ENCODE peak calls at places on chromosomes 5 and 9, in six cellular contexts. L is psoas muscle; M is HCT116; T is effector memory CD4-positive, alpha-beta T cell; Q is hepatocyte; D is naive thymus-derived CD4-positive, alpha-beta T cell. F is an unnamed sample.

GRCh38 chr5:10762776-10763500 is 1.9 kb upstream of the DAP start:
- DNase-seq in L (no peak), M (no peak), T (no peak), Q (no peak), D (no peak), F (no peak)

GRCh38 chr5:91311697-91312501 is 71.2 kb downstream of the ARRDC3 start:
- DNase-seq in L (peak), M (peak), T (peak), Q (peak), D (peak), F (peak)

GRCh38 chr9:129355641-129356040 is 177.6 kb upstream of the IER5L start:
- DNase-seq in L (no peak), M (no peak), T (no peak), Q (no peak), D (no peak), F (no peak)

GRCh38 chr5:60023255-60023654 is 129.7 kb upstream of the PDE4D start:
- DNase-seq in L (no peak), M (no peak), T (no peak), Q (no peak), D (no peak), F (no peak)

GRCh38 chr9:94554078-94554438 is 825 bp upstream of the PCAT7 start:
- DNase-seq in L (no peak), M (no peak), T (no peak), Q (peak), D (no peak), F (no peak)

GRCh38 chr5:81046041-81046440 is 85.9 kb downstream of the RASGRF2 start:
- DNase-seq in L (no peak), M (no peak), T (no peak), Q (no peak), D (no peak), F (no peak)

GRCh38 chr9:17088566-17088965 is 46.3 kb upstream of the CNTLN start:
- DNase-seq in L (no peak), M (no peak), T (no peak), Q (no peak), D (no peak), F (no peak)

GRCh38 chr5:23389543-23390215 is 117.7 kb upstream of the PRDM9 start:
- DNase-seq in L (no peak), M (no peak), T (no peak), Q (no peak), D (no peak), F (no peak)

DNA sequence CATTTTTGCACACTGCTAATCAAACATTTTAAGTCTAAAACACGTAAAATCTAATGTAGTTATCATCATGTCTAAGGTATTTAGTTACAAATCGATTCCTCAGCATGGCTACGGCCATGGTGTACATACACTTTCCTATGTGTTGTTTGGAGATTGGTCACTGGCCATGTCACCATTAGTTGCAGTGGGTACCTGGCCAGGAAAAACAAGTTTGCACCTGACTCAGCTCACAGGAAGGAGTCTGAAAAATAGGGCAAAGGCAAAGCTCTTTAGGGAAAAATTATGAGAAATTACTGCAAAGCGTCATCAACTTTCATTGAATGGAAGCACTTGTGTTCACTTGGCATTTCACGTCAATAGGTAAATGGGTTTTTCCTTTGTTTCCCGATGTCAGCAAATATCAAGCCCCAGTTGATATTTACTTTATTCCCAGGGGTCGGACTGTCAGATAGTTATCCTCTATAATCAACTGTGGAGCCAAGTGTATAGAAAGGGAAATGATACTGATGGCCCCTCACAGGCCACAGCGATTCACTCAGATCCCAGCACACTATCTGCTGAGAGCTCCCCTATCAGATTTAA is 626.0 kb upstream of the ADAMTS16 start:
- DNase-seq in L (no peak), M (no peak), T (no peak), Q (no peak), D (no peak), F (no peak)
- H3K27ac ChIP-seq in L (no peak), M (no peak), T (no peak), Q (no peak), D (no peak), F (no peak)

GRCh38 chr5:96031180-96031579 is 69.5 kb upstream of the ELL2 start:
- DNase-seq in L (no peak), M (no peak), T (no peak), Q (no peak), D (no peak), F (no peak)

GRCh38 chr5:96035796-96036195 is 74.1 kb upstream of the ELL2 start:
- DNase-seq in L (no peak), M (no peak), T (no peak), Q (no peak), D (no peak), F (no peak)

GRCh38 chr5:96036301-96036700 is 74.7 kb upstream of the ELL2 start:
- DNase-seq in L (no peak), M (no peak), T (no peak), Q (no peak), D (no peak), F (no peak)

GRCh38 chr5:96033116-96033515 is 71.5 kb upstream of the ELL2 start:
- DNase-seq in L (no peak), M (no peak), T (no peak), Q (no peak), D (no peak), F (no peak)

DNA sequence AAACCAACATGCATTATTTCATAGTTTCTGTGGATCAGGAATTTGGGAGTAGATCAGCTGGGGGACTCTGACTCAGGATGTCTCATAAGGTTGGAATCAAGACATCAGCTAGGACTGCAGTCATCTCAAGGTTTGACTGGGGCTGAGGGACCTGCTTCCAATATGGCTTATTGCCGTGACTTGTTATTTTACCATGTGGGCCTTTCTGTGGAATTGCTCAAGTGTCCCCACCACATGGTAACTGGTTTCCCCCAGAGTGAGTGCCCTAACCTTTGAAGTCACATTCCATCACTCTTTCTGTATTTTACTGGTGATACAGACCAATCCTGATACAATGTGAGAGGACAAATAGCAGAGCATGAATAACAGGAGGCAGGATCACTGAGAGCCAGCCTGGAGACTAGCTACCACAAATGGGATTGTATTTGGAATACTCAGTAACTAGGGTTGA is 70.2 kb upstream of the ELL2 start:
- DNase-seq in L (no peak), M (no peak), T (no peak), Q (no peak), D (no peak), F (no peak)
- H3K27ac ChIP-seq in L (no peak), M (no peak), T (no peak), Q (no peak), D (no peak), F (no peak)

GRCh38 chr5:127806776-127807175 is 103.6 kb downstream of the CCDC192 start:
- DNase-seq in L (no peak), M (no peak), T (no peak), Q (no peak), D (no peak), F (no peak)
- H3K27ac ChIP-seq in L (no peak), M (no peak), T (no peak), Q (no peak), D (no peak), F (no peak)

GRCh38 chr5:6634788-6635430 is 1.7 kb downstream of the SRD5A1 start:
- DNase-seq in L (no peak), M (no peak), T (no peak), Q (no peak), D (no peak), F (no peak)
- H3K27ac ChIP-seq in L (no peak), M (no peak), T (no peak), Q (no peak), D (no peak), F (peak)

DNA sequence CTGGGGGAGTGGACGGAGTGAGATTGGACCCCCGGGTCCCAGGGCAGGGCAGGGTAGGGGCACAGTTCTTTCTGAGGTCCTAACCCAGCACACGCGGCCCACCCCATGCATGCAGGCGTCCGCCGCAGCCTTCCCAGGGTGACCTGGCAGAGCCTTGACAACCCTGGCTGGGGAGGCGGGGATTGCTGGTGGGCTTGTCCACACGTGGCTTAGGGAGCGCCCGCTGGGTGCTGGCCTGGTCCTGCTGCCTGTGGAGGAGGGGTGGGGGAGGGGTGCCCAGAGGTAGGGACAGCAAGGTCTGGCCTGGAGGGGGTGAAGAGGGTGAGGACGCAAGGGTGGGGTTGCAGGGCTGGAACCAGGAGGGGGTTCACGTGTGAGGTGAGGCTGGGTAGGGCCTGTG is 6.0 kb downstream of the RXRA start:
- DNase-seq in L (peak), M (no peak), T (no peak), Q (no peak), D (no peak), F (no peak)
- H3K27ac ChIP-seq in L (peak), M (no peak), T (no peak), Q (peak), D (no peak), F (no peak)

GRCh38 chr9:136624184-136624951 is 38.3 kb upstream of the EGFL7 start:
- DNase-seq in L (no peak), M (no peak), T (no peak), Q (no peak), D (no peak), F (no peak)

GRCh38 chr9:136623016-136623848 is 39.5 kb upstream of the EGFL7 start:
- DNase-seq in L (no peak), M (no peak), T (no peak), Q (no peak), D (no peak), F (no peak)

GRCh38 chr9:136622538-136622948 is 40.2 kb upstream of the EGFL7 start:
- DNase-seq in L (no peak), M (no peak), T (no peak), Q (no peak), D (no peak), F (no peak)

GRCh38 chr9:136625101-136626065 is 37.3 kb upstream of the EGFL7 start:
- DNase-seq in L (peak), M (no peak), T (no peak), Q (peak), D (no peak), F (no peak)

DNA sequence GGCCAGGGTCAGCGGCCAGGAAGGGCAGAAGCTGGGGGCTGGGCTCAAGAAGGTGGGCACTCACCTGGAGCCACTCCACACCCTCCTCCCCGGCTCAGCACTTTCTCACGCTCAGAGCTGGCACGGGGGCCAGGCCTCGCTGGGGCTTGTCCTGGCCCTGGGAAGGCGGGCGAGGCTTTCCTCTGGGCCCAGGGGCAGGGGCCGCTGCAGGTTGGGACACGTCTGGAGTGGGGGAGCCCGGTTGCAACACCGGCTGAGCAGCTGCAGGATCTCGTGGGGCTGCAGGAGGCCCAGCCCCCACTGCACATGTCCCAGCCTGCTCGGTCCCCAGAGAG is 38.9 kb upstream of the EGFL7 start:
- DNase-seq in L (no peak), M (no peak), T (no peak), Q (no peak), D (no peak), F (no peak)
- H3K27ac ChIP-seq in L (no peak), M (peak), T (no peak), Q (no peak), D (no peak), F (peak)

DNA sequence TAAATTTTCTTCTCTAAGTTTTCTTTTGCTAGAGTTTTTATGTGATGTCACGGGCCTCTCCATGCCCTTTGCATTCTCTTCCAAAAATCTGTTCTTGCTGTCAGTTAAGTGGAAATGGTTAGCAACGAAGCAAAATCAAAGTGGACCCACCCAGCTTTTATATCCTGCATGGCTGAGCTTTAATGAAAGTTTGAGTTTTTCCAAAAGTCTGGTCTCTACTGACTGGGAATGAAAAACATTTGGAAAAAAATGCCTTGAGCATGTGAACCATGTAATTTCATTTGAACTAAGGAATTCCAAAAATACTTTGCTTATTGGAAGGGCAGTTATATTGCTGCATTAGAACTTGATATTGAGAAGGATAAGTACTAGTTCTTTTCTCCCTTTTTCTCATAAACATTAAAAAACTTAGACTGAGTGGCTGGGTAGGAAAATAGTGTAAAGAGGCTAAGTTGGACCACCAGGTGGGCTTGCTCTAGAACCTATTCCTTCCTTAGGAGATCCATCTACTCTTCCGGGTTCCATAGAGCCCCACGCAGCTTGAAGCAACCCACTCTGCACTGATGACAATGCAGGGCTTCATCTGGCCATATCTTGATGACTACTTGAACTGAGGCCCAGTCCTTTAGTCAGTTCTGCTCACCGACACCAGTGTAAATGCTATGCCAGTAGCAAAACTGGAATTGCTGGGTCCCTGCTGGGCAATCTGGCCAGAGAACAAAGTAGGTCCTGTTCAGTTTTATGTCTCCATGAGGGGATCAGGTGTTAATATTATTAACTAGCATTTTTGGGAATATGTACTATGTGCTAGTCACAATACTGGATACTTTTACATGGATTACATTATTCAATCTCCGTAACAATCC is 17.4 kb upstream of the RIC1 start:
- DNase-seq in L (no peak), M (no peak), T (no peak), Q (no peak), D (no peak), F (no peak)
- H3K27ac ChIP-seq in L (peak), M (no peak), T (no peak), Q (no peak), D (no peak), F (peak)